ENCODE peak calls at places on chromosomes 3 and 15, in eight cellular contexts. Y is tibial artery, A is transverse colon, K is stomach, W is upper lobe of right lung, X is DND-41, Z is lower lobe of right lung, M is tibial nerve. B is an unnamed sample. For H3K27me3, the result is how much of the 10 kb centered on the place peaks cover.

GRCh38 chr3:49619649-49620048 is 54.5 kb upstream of the APEH start:
- DNase-seq in Y (no peak), Z (no peak), X (no peak), W (no peak), K (no peak), A (no peak), M (no peak), B (no peak)

GRCh38 chr15:53978248-53978906 is at the start of gene UNC13C:
- DNase-seq in M (no peak), K (peak), Z (peak), X (no peak), W (peak), A (peak), Y (peak), B (no peak)

GRCh38 chr3:66253790-66254620 is 33.2 kb downstream of the SLC25A26 start:
- DNase-seq in Z (no peak), X (no peak), W (no peak), A (no peak), Y (no peak), M (no peak), K (no peak), B (no peak)

GRCh38 chr3:172709776-172710708 is 825 bp downstream of the NCEH1 start:
- DNase-seq in A (peak), Y (peak), M (peak), X (no peak), K (peak), W (peak), Z (peak), B (peak)

GRCh38 chr15:36449662-36450145 is 129.7 kb upstream of the CDIN1 start:
- DNase-seq in M (no peak), X (no peak), Y (no peak), W (no peak), A (no peak), K (no peak), Z (no peak), B (no peak)

GRCh38 chr15:50051344-50051743 is 67.7 kb downstream of the ATP8B4 start:
- DNase-seq in M (no peak), Y (no peak), Z (no peak), K (no peak), X (no peak), A (no peak), W (no peak), B (no peak)

GRCh38 chr3:4493931-4494806 is 1.0 kb downstream of the ITPR1 start:
- DNase-seq in W (no peak), Y (peak), K (no peak), A (peak), X (no peak), Z (peak), M (no peak), B (no peak)

GRCh38 chr15:100721758-100722550 is 119.6 kb downstream of the ASB7 start:
- DNase-seq in K (peak), Y (peak), X (no peak), A (peak), W (no peak), M (peak), Z (peak), B (no peak)

GRCh38 chr15:80404719-80405553 is 754 bp downstream of the ARNT2 start:
- DNase-seq in Z (no peak), Y (no peak), M (no peak), A (no peak), K (no peak), X (no peak), W (peak), B (no peak)

GRCh38 chr15:77507151-77507847 is 86.6 kb downstream of the HMG20A start:
- DNase-seq in X (no peak), K (peak), M (peak), Y (peak), Z (peak), W (peak), A (peak), B (no peak)

GRCh38 chr3:33315826-33316225 is 38.6 kb downstream of the FBXL2 start:
- DNase-seq in Z (no peak), Y (no peak), X (no peak), A (no peak), W (no peak), K (no peak), M (no peak), B (no peak)

GRCh38 chr15:32998979-32999677 is 195.4 kb downstream of the FMN1 start:
- DNase-seq in K (no peak), M (peak), Z (no peak), A (no peak), Y (peak), X (no peak), W (no peak), B (no peak)

GRCh38 chr3:23430781-23431423 is 227.8 kb downstream of the UBE2E2 start:
- DNase-seq in Y (no peak), W (no peak), K (no peak), X (no peak), M (no peak), Z (no peak), A (no peak), B (no peak)

GRCh38 chr3:38610436-38610835 is 39.1 kb downstream of the SCN5A start:
- DNase-seq in X (no peak), M (no peak), K (no peak), W (peak), Y (no peak), Z (peak), A (no peak), B (no peak)

GRCh38 chr3:81602781-81603180 is 158.7 kb downstream of the GBE1 start:
- DNase-seq in A (no peak), X (no peak), Z (no peak), W (no peak), M (no peak), Y (no peak), K (no peak), B (no peak)

GRCh38 chr3:47715928-47716327 is 65.8 kb downstream of the SMARCC1 start:
- DNase-seq in X (no peak), K (no peak), Z (no peak), W (no peak), M (no peak), A (no peak), Y (no peak), B (no peak)

GRCh38 chr15:73165435-73165834 is 113.2 kb downstream of the NEO1 start:
- DNase-seq in M (no peak), Y (no peak), W (no peak), A (no peak), X (no peak), K (no peak), Z (no peak), B (no peak)

GRCh38 chr15:71443538-71443937 is 328.3 kb downstream of the THSD4 start:
- DNase-seq in Z (peak), M (peak), A (peak), Y (peak), X (peak), W (peak), K (peak), B (peak)

GRCh38 chr3:138673641-138674040 is 65.1 kb downstream of the FAIM start:
- DNase-seq in Z (no peak), A (no peak), Y (no peak), X (no peak), M (no peak), W (no peak), K (no peak), B (no peak)

GRCh38 chr15:28929200-28929599 is 43.4 kb downstream of the APBA2 start:
- DNase-seq in A (no peak), Y (no peak), W (no peak), X (no peak), K (no peak), M (no peak), Z (no peak), B (no peak)

GRCh38 chr3:114506622-114507300 is 212.9 kb downstream of the TIGIT start:
- DNase-seq in Y (no peak), X (no peak), K (no peak), W (no peak), Z (no peak), A (no peak), M (no peak), B (no peak)

GRCh38 chr3:148962513-148962912 is 28.8 kb upstream of the GYG1 start:
- DNase-seq in X (no peak), K (no peak), A (no peak), Z (no peak), M (no peak), Y (peak), W (no peak), B (no peak)

GRCh38 chr3:131712662-131713061 is 209.9 kb upstream of the MRPL3 start:
- DNase-seq in W (no peak), K (no peak), Z (no peak), A (no peak), M (no peak), Y (no peak), X (no peak), B (no peak)

GRCh38 chr15:85742186-85742751 is 52.5 kb downstream of the KLHL25 start:
- DNase-seq in Z (no peak), Y (peak), K (no peak), M (no peak), X (no peak), A (no peak), W (no peak), B (no peak)

GRCh38 chr3:63386568-63386967 is 108.5 kb downstream of the SYNPR start:
- DNase-seq in Z (no peak), X (no peak), W (no peak), Y (no peak), A (no peak), K (no peak), M (no peak), B (no peak)

GRCh38 chr3:113261996-113262665 is 50.8 kb downstream of the BOC start:
- DNase-seq in Y (peak), M (peak), X (no peak), W (no peak), K (no peak), A (no peak), Z (no peak), B (no peak)

GRCh38 chr15:28169361-28169760 is 70.2 kb upstream of the OCA2 start:
- DNase-seq in K (no peak), M (no peak), Z (no peak), Y (no peak), W (no peak), A (no peak), X (no peak), B (no peak)

GRCh38 chr3:21835266-21835665 is 84.3 kb upstream of the ZNF385D start:
- DNase-seq in Y (no peak), Z (no peak), K (no peak), W (no peak), X (no peak), M (no peak), A (no peak), B (no peak)

GRCh38 chr3:42182555-42182954 is 83.4 kb downstream of the CCK start:
- DNase-seq in K (no peak), A (no peak), X (no peak), M (no peak), Y (no peak), Z (no peak), W (no peak), B (no peak)

GRCh38 chr3:78736863-78737262 is 1030.9 kb downstream of the ROBO1 start:
- DNase-seq in W (no peak), A (no peak), Y (no peak), X (no peak), Z (no peak), M (no peak), K (no peak), B (no peak)

GRCh38 chr15:40298216-40298935 is 9.4 kb downstream of the PLCB2 start:
- DNase-seq in K (no peak), Y (no peak), X (no peak), W (no peak), A (no peak), M (no peak), Z (peak), B (peak)

GRCh38 chr3:38834110-38834509 is 18.1 kb upstream of the SCN10A start:
- DNase-seq in A (peak), K (no peak), M (peak), Z (no peak), X (no peak), W (no peak), Y (peak), B (no peak)

GRCh38 chr3:50738252-50738598 is 63.5 kb downstream of the DOCK3 start:
- DNase-seq in Y (no peak), K (no peak), M (no peak), W (no peak), Z (no peak), X (no peak), A (no peak), B (no peak)

GRCh38 chr3:100403956-100404548 is 2.7 kb downstream of the LNP1 start:
- DNase-seq in Y (no peak), K (no peak), W (no peak), A (no peak), X (no peak), M (no peak), Z (no peak), B (no peak)

DNA sequence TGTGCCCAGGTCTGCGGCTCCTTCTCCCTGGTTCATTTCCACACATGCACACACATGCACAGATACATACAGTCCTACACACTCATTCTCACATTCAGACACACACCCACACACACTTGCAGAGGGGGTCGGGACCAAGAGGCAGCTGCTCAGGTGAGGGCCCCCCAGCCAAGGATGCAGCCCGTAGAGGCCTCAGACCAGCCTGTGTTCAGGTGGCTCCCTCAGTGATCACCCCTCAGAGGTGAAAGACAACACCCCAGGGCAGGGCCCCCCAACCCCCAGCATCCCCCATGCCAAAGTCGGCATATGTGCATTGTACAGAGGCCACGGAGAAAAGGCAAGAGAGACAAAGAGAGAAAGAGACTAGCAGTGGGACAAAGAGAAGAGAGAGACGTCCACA is 5.9 kb upstream of the CORO2B start:
- DNase-seq in K (no peak), Z (no peak), W (peak), A (no peak), X (no peak), Y (no peak), M (no peak), B (no peak)
- H3K27me3 ChIP-seq in K (under half), Z (under half), W (under half), A (half or more), X (under half), Y (under half), M (under half), B (under half)

DNA sequence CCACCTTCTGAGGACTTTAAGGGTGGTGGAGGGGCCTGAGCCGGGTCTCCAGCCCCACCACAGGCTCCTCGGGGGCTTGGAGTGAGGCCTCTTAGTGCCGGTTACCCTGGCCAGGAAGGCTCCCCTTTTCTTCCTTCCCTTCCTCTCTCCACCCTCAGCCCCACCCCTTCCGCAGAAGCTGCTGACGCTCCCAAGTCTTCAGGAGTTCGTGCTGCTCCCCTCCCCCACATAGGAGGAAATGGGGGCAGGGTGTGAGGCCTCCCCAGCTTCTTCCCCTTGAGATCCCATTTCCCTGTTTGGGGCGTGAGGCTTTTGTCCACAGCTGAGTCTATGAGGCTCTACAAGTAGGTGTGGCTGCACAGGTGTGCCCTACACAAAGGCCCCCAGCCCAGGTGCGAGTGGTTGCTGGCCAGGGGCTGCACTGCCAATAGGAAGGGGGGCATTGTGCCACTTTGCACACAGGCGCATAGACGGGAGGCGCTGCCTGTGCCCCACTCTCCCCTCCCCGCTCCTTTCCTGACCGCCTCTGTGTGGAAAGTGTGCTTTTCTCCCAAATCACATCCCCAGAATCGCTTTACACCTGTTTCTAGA is 912 bp upstream of the CALML4 start:
- DNase-seq in Z (peak), K (peak), X (no peak), W (peak), Y (peak), A (peak), M (peak), B (peak)
- H3K4me3 ChIP-seq in Z (peak), K (peak), X (no peak), W (peak), Y (peak), A (peak), M (peak), B (no peak)

GRCh38 chr15:26771917-26772587 is 814 bp downstream of the GABRB3 start:
- DNase-seq in M (no peak), Z (no peak), K (no peak), Y (no peak), A (no peak), W (no peak), X (no peak), B (no peak)

GRCh38 chr15:26771168-26771916 is 1.5 kb downstream of the GABRB3 start:
- DNase-seq in M (no peak), X (no peak), K (peak), W (peak), Z (no peak), A (no peak), Y (no peak), B (no peak)

GRCh38 chr15:26773485-26773877 is 615 bp upstream of the GABRB3 start:
- DNase-seq in M (no peak), W (no peak), X (no peak), Y (no peak), K (no peak), A (no peak), Z (no peak), B (no peak)

GRCh38 chr15:26772588-26773484 is at the start of gene GABRB3:
- DNase-seq in X (no peak), A (no peak), K (peak), W (peak), M (no peak), Y (no peak), Z (peak), B (peak)

DNA sequence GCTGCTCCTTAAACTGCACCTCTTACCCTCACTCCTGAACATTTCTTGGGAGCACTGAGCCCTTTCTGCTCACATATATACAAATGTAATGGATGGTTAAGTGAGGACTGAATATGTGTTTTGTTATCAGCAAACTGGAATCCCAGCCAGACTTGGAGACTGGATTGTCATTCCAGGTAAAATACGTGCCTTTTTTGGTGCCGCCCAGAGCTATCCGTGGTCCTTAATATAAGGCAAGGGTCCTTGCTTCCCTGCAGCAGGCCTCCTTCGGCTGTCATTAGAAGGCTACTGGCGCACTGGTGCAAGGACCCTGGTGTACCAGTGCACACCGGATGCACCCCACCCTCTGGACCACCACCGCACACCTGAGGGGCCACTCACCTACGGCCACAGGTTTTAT is 1.1 kb upstream of the GABRB3 start:
- DNase-seq in Z (no peak), M (no peak), A (no peak), Y (no peak), W (no peak), K (no peak), X (no peak), B (no peak)
- H3K27me3 ChIP-seq in Z (half or more), M (under half), A (half or more), Y (under half), W (under half), K (under half), X (under half), B (under half)

DNA sequence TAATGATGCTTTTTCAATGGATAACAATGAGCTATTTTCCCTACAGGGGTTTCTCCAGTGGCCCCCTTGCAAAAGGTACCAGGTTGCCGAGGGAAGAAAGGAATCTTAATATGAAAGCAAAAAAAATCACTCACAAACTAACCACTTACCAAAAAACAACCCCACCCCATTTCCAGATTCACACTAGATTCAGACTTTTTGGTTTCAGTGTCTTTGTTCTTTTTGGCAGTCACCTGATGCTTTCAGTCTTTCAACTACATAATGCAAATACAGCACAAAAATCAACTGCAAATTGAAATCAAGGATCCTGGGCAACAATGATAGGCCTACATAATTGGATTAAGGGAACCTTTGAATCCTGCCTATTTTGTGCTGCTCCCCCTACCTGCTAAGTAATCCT is 71.1 kb upstream of the RAP2B start:
- DNase-seq in Y (no peak), M (no peak), K (no peak), A (no peak), Z (no peak), X (no peak), W (no peak), B (no peak)
- H3K4me3 ChIP-seq in Y (no peak), M (no peak), K (no peak), A (no peak), Z (no peak), X (no peak), W (no peak), B (no peak)

DNA sequence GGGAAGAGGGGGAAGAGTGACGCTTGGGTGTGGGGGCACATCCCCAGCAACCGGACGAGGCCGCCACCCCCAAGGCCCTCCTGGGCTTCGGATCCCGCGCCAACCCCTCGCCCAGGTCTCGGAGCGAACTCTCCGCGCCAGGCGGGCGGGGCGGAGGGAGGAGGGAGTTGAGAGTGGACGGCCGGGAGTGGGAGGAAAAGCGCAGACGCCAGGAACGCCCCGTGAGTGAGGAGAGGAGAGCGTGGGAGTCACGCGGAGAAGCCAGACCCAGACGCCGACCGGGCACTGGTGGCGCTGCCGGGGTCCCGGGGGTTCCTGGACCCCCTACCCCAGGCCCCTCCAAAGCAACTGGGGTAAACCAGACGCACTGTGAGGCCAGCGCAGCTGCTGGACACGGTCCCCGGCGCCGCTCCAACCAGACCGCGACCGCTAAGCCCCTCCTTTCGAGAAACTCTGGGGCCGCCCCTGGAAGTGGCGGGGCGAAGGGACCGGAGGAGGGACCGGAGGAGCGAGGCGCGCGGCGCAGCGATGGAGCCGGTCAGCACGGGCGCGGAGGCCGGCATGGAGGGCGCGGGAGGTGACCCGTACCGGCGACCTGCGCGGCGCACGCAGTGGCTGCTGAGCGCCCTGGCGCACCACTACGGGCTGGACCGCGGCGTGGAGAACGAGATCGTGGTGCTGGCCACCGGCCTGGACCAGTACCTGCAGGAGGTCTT is at the start of gene EFCC1:
- DNase-seq in M (peak), K (no peak), W (peak), A (peak), Y (peak), Z (peak), X (no peak), B (no peak)
- H3K27me3 ChIP-seq in M (half or more), K (under half), W (under half), A (under half), Y (half or more), Z (under half), X (under half), B (under half)

B was measured in right lobe of liver.